ENCODE peak calls at places on chromosomes 4 and X, in seven cellular contexts. C is ovary, L is A549, I is thyroid gland, Y is IMR-90, Z is uterus, D is suprapubic skin. P is an unnamed sample. For H3K4me1, the result is how much of the 10 kb centered on the place peaks cover.

GRCh38 chrX:17414839-17415238 is 39.8 kb downstream of the NHS start:
- DNase-seq in Y (no peak), L (no peak), I (no peak), C (no peak), D (no peak), Z (no peak), P (no peak)

GRCh38 chr4:44086753-44087152 is 361.9 kb downstream of the KCTD8 start:
- DNase-seq in C (no peak), Z (no peak), D (no peak), I (no peak), L (no peak), Y (no peak), P (no peak)

GRCh38 chrX:38375888-38376287 is 23.5 kb downstream of the OTC start:
- DNase-seq in D (no peak), I (no peak), Y (no peak), Z (no peak), C (no peak), L (peak), P (no peak)

GRCh38 chr4:135065366-135065765 is 863.8 kb upstream of the PABPC4L start:
- DNase-seq in Y (no peak), Z (no peak), L (no peak), C (no peak), D (no peak), I (no peak), P (no peak)

GRCh38 chrX:40094041-40094899 is 3.5 kb downstream of the BCOR start:
- DNase-seq in I (peak), D (no peak), Y (peak), Z (peak), L (no peak), C (no peak), P (no peak)

GRCh38 chr4:127632420-127633403 is at the start of gene INTU:
- DNase-seq in L (peak), C (peak), I (peak), Z (peak), D (peak), Y (peak), P (peak)

GRCh38 chrX:24100713-24101112 is 46.0 kb downstream of the EIF2S3 start:
- DNase-seq in Z (no peak), D (no peak), Y (peak), C (no peak), I (no peak), L (no peak), P (no peak)

GRCh38 chrX:129769467-129770154 is 10.1 kb upstream of the SASH3 start:
- DNase-seq in Y (no peak), L (no peak), Z (no peak), C (no peak), I (no peak), D (no peak), P (peak)

GRCh38 chr4:78529569-78530209 is 21.9 kb upstream of the ANXA3 start:
- DNase-seq in Z (no peak), Y (peak), C (no peak), I (no peak), L (no peak), D (no peak), P (no peak)

GRCh38 chr4:27366424-27366823 is 505.8 kb downstream of the STIM2 start:
- DNase-seq in L (no peak), Y (no peak), D (no peak), C (no peak), Z (no peak), I (no peak), P (no peak)

GRCh38 chrX:10118530-10118929 is 38.2 kb upstream of the CLCN4 start:
- DNase-seq in Y (no peak), L (no peak), Z (no peak), I (no peak), D (no peak), C (no peak), P (no peak)
- H3K27ac ChIP-seq in Y (no peak), L (peak), Z (no peak), I (no peak), D (no peak), C (no peak), P (no peak)

DNA sequence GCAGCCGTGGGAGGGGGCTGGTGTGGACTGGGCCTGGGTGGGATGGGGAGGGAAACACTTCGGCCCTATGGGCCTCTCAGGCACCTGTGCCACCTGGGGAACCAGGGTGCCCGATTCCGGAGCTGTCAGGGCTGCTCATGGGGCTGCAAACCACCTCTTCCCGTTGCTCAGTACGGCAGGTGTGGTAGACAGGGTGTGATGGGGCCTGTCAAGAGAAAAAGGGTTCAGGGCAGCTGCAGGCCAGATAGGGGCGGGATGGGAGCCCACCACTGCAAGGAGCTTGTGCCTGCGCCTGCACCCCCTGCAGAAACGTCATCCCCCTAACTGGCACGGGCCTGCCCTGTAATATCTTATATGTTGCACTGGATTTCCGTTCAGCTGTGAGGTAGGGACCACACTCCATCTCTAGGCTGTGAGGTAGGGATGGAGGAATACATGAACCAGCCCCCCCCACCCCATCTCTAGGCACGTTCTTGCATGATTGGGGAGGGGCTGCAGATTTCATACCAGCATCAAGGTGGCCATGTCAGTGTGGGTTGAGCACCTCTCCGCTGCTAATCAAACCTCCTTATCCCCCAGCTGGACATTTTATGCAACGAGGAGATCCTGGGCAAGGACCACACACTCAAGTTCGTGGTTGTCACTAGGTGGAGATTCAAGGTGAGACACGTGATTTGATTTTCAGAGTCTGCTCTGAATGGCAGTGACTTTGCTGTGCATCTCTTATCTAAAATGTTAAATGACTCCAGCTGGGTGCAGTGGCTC is 59.0 kb downstream of the PCGF3 start:
- DNase-seq in C (no peak), D (no peak), Y (no peak), L (no peak), I (no peak), Z (no peak), P (no peak)
- TF ChIP-seq POLR2A in C (no peak), D (no peak), Y (no peak), L (no peak), I (no peak), Z (no peak), P (no peak)

GRCh38 chr4:5887011-5887360 is 5.9 kb downstream of the CRMP1 start:
- DNase-seq in Y (no peak), C (no peak), L (no peak), D (no peak), I (no peak), Z (no peak), P (no peak)
- H3K4me1 ChIP-seq in Y (under half), C (under half), L (under half), D (under half), I (under half), Z (under half), P (under half)

GRCh38 chr4:16067515-16067914 is 16.3 kb downstream of the PROM1 start:
- DNase-seq in D (no peak), C (no peak), Y (no peak), I (no peak), L (no peak), Z (no peak), P (no peak)
- H3K27ac ChIP-seq in D (no peak), C (no peak), Y (no peak), I (no peak), L (no peak), Z (no peak), P (no peak)

DNA sequence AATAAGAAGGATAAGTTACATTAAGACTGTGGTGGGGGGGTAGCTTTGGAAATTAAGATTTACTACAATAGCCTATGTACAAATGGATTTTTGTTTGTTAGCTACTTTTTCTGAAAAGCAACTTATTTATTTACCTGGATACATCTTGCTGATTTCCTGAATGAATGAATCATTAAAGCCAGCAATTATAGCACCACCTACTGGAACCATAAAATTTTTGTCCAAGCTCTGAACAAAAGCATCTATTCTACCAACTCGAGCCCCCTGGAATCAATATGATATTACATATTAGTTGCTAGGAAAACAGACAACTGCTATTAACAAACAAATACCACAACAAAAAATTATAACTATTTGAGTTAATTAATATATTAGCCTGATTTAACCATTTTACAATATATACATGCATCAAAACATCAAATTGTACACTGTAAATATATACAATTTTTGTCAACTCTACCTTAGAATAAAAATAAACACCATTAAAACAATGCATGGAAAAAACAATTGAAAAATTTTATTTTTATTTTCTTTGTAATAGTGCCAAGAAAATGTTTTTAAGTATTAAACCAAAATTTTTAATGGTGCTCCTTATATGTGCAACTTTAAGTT is 15.3 kb downstream of the SEPSECS start:
- DNase-seq in I (no peak), Z (no peak), L (peak), D (no peak), Y (peak), C (no peak), P (no peak)
- TF ChIP-seq POLR2A in I (no peak), Z (no peak), L (no peak), D (no peak), Y (no peak), C (no peak), P (no peak)